ENCODE peak calls at places on chromosomes 5 and 9, in five cellular contexts. E, O, K, M and X are unnamed samples.

GRCh38 chr9:130213898-130214761 is 41.9 kb downstream of the NCS1 start:
- DNase-seq in O (peak; percentile 31), M (peak; percentile 76), K (no peak), E (peak; percentile 54), X (no peak)

GRCh38 chr5:68709229-68709628 is 384.6 kb upstream of the SLC30A5 start:
- DNase-seq in O (no peak), K (no peak), M (no peak), E (no peak), X (no peak)

GRCh38 chr9:100379862-100380261 is 27.1 kb upstream of the TEX10 start:
- DNase-seq in E (peak; percentile 21), M (no peak), K (peak; percentile 39), O (peak; percentile 77), X (no peak)

GRCh38 chr9:34659592-34660253 is 2.7 kb downstream of the CCL27 start:
- DNase-seq in E (peak; percentile 13), M (no peak), K (peak; percentile 87), O (peak; percentile 55), X (peak; percentile 7)

GRCh38 chr9:89850633-89851325 is 246.0 kb downstream of the GADD45G start:
- DNase-seq in M (no peak), K (peak; percentile 20), E (peak; percentile 46), O (peak; percentile 34), X (no peak)

GRCh38 chr5:167426501-167426900 is 864.9 kb upstream of the WWC1 start:
- DNase-seq in M (no peak), E (no peak), O (no peak), K (no peak), X (no peak)

GRCh38 chr9:81868145-81868544 is 60.1 kb upstream of the SPATA31D4 start:
- DNase-seq in M (no peak), E (no peak), K (no peak), O (no peak), X (no peak)

GRCh38 chr9:79145442-79145841 is 426.3 kb upstream of the TLE4 start:
- DNase-seq in M (no peak), O (no peak), K (no peak), E (no peak), X (no peak)

GRCh38 chr5:125245216-125245615 is 498.8 kb upstream of the ZNF608 start:
- DNase-seq in O (no peak), E (no peak), K (no peak), M (no peak), X (no peak)

GRCh38 chr5:7872517-7873149 is 3.7 kb downstream of the MTRR start:
- DNase-seq in O (peak; percentile 45), M (no peak), K (no peak), E (no peak), X (peak; percentile 23)

GRCh38 chr5:132677191-132677590 is 3.4 kb downstream of the IL4 start:
- DNase-seq in O (peak; percentile 91), M (peak; percentile 31), K (peak; percentile 80), E (peak; percentile 85), X (no peak)

GRCh38 chr5:68345166-68345565 is 129.6 kb downstream of the PIK3R1 start:
- DNase-seq in O (peak; percentile 21), M (no peak), K (no peak), E (no peak), X (no peak)

GRCh38 chr5:159638954-159639559 is 277.2 kb upstream of the ADRA1B start:
- DNase-seq in K (no peak), M (no peak), O (peak; percentile 4), E (no peak), X (no peak)

GRCh38 chr9:121252104-121252851 is 15.7 kb upstream of the GSN start:
- DNase-seq in O (no peak), M (no peak), K (no peak), E (no peak), X (no peak)

GRCh38 chr5:119268387-119269060 is 87.3 kb upstream of the TNFAIP8 start:
- DNase-seq in M (peak; percentile 96), K (peak; percentile 94), O (peak; percentile 90), E (peak; percentile 97), X (peak; percentile 90)
- TF ChIP-seq CTCF in M (no peak), K (no peak), O (no peak), E (no peak), X (no peak)

DNA sequence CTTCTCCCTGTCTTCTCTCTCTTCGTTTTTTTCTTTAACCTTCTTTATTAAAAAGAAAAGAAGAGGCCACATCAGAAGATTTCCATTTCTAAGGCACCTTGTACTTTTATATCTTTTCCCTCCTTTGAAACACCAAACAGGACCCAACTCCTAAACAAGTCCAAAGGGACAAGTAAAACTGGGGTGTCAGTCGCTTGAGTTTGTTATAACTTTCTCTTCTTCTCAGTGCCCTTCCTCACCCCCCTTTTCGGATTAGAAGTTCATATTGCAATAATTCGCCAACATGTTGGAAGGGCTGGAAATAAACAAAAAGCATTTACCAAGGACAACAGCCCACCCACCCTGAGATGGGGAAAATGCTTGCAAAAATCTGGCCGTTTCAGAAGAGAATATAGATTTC is 148.9 kb upstream of the KLF4 start:
- DNase-seq in O (no peak), E (no peak), K (no peak), M (no peak), X (no peak)
- H2AFZ ChIP-seq in O (no peak overlapping the region), E (peak overlapping the region; percentile 10), K (no peak overlapping the region), M (peak overlapping the region; percentile 93), X (peak overlapping the region; percentile 55)

DNA sequence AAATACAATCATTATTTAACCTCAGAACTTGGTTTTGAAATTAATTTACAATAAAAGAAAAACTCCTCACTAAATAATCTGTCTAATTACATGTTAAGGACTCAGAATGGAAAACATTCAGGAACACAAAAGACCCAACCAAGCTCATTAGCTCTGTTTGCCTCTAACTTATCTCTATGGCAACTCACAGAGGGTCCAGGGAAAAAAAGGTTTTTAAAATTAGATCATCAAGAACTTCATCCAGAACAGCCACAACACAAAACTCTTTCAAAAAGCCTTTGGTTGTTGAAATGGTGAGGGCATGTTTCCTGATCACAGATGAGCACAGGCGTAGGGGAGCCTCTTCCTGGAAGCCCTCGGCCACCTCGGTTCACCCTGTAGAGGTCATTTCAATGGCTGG is 17.3 kb upstream of the TCF7 start:
- DNase-seq in K (no peak), M (no peak), O (no peak), E (no peak), X (no peak)
- H3K4me1 ChIP-seq in K (peaks cover 9% of the 10 kb centered on the region), M (peaks cover 30% of the 10 kb centered on the region), O (peaks cover 4% of the 10 kb centered on the region), E (peaks cover 27% of the 10 kb centered on the region), X (peaks cover 24% of the 10 kb centered on the region)

GRCh38 chr9:124551472-124552339 is 44.5 kb upstream of the NR5A1 start:
- DNase-seq in K (peak; percentile 76), E (peak; percentile 72), M (peak; percentile 88), O (peak; percentile 73), X (peak; percentile 39)
- TF ChIP-seq CTCF in K (peak; percentile 76), E (peak; percentile 90), M (peak; percentile 91), O (peak; percentile 83), X (peak; percentile 43)